ENCODE peak calls at places on chromosomes 3 and 15, in seven cellular contexts. One of them, this sample, is unnamed.

GRCh38 chr3:123792473-123793201 is 91.5 kb downstream of the MYLK start:
- DNase-seq in gastrocnemius medialis: no peak
- DNase-seq in colonic mucosa: no peak
- DNase-seq in fibroblast of lung: peak; percentile 69
- DNase-seq in fibroblast of mammary gland: peak; percentile 35
- DNase-seq in coronary artery: no peak
- DNase-seq in heart left ventricle: no peak
- DNase-seq in this sample: no peak

GRCh38 chr15:55253580-55253979 is 36.0 kb downstream of the RAB27A start:
- DNase-seq in gastrocnemius medialis: no peak
- DNase-seq in colonic mucosa: no peak
- DNase-seq in fibroblast of lung: peak; percentile 81
- DNase-seq in fibroblast of mammary gland: peak; percentile 83
- DNase-seq in coronary artery: no peak
- DNase-seq in heart left ventricle: no peak
- DNase-seq in this sample: no peak

GRCh38 chr3:81242871-81243270 is 518.6 kb downstream of the GBE1 start:
- DNase-seq in gastrocnemius medialis: no peak
- DNase-seq in colonic mucosa: no peak
- DNase-seq in fibroblast of lung: peak; percentile 24
- DNase-seq in fibroblast of mammary gland: peak; percentile 32
- DNase-seq in coronary artery: no peak
- DNase-seq in heart left ventricle: no peak
- DNase-seq in this sample: no peak

GRCh38 chr3:15637131-15637951 is 35.8 kb downstream of the BTD start:
- DNase-seq in gastrocnemius medialis: peak; percentile 80
- DNase-seq in colonic mucosa: no peak
- DNase-seq in fibroblast of lung: peak; percentile 51
- DNase-seq in fibroblast of mammary gland: no peak
- DNase-seq in coronary artery: no peak
- DNase-seq in heart left ventricle: no peak
- DNase-seq in this sample: no peak

GRCh38 chr15:78325092-78325843 is 14.9 kb upstream of the CRABP1 start:
- DNase-seq in gastrocnemius medialis: no peak
- DNase-seq in colonic mucosa: no peak
- DNase-seq in fibroblast of lung: peak; percentile 66
- DNase-seq in fibroblast of mammary gland: no peak
- DNase-seq in coronary artery: no peak
- DNase-seq in heart left ventricle: no peak
- DNase-seq in this sample: no peak

GRCh38 chr15:89496155-89497098 is at the start of gene RHCG:
- DNase-seq in gastrocnemius medialis: no peak
- DNase-seq in colonic mucosa: no peak
- DNase-seq in fibroblast of lung: peak; percentile 36
- DNase-seq in fibroblast of mammary gland: peak; percentile 51
- DNase-seq in coronary artery: peak; percentile 58
- DNase-seq in heart left ventricle: no peak
- DNase-seq in this sample: no peak

GRCh38 chr3:172044833-172045585 is 5.6 kb downstream of the FNDC3B start:
- DNase-seq in gastrocnemius medialis: no peak
- DNase-seq in colonic mucosa: no peak
- DNase-seq in fibroblast of lung: no peak
- DNase-seq in fibroblast of mammary gland: no peak
- DNase-seq in coronary artery: no peak
- DNase-seq in heart left ventricle: no peak
- DNase-seq in this sample: no peak

GRCh38 chr15:55856506-55856905 is 113.6 kb upstream of the PRTG start:
- DNase-seq in gastrocnemius medialis: no peak
- DNase-seq in colonic mucosa: no peak
- DNase-seq in fibroblast of lung: no peak
- DNase-seq in fibroblast of mammary gland: peak; percentile 39
- DNase-seq in coronary artery: no peak
- DNase-seq in heart left ventricle: no peak
- DNase-seq in this sample: no peak

GRCh38 chr3:49713336-49714105 is 6.0 kb downstream of the AMIGO3 start:
- DNase-seq in gastrocnemius medialis: peak; percentile 13
- DNase-seq in colonic mucosa: no peak
- DNase-seq in fibroblast of lung: no peak
- DNase-seq in fibroblast of mammary gland: no peak
- DNase-seq in coronary artery: no peak
- DNase-seq in heart left ventricle: peak; percentile 55
- DNase-seq in this sample: no peak

GRCh38 chr3:112979244-112979832 is 4.4 kb upstream of the CD200R1 start:
- DNase-seq in gastrocnemius medialis: no peak
- DNase-seq in colonic mucosa: no peak
- DNase-seq in fibroblast of lung: peak; percentile 18
- DNase-seq in fibroblast of mammary gland: peak; percentile 49
- DNase-seq in coronary artery: no peak
- DNase-seq in heart left ventricle: no peak
- DNase-seq in this sample: peak; percentile 9

GRCh38 chr3:186786810-186787375 is 3.5 kb downstream of the EIF4A2 start:
- DNase-seq in gastrocnemius medialis: no peak
- DNase-seq in colonic mucosa: no peak
- DNase-seq in fibroblast of lung: no peak
- DNase-seq in fibroblast of mammary gland: no peak
- DNase-seq in coronary artery: no peak
- DNase-seq in heart left ventricle: no peak
- DNase-seq in this sample: no peak
- H3K4me3 ChIP-seq in gastrocnemius medialis: no peak overlapping the region
- H3K4me3 ChIP-seq in colonic mucosa: peak overlapping the region; percentile 77
- H3K4me3 ChIP-seq in fibroblast of lung: peak overlapping the region; percentile 97
- H3K4me3 ChIP-seq in fibroblast of mammary gland: peak overlapping the region; percentile 100
- H3K4me3 ChIP-seq in coronary artery: peak overlapping the region; percentile 96
- H3K4me3 ChIP-seq in heart left ventricle: peak overlapping the region; percentile 93
- H3K4me3 ChIP-seq in this sample: peak overlapping the region; percentile 91

GRCh38 chr3:196159952-196160804 is 51.0 kb downstream of the ZDHHC19 start:
- DNase-seq in gastrocnemius medialis: no peak
- DNase-seq in colonic mucosa: peak; percentile 69
- DNase-seq in fibroblast of lung: peak; percentile 91
- DNase-seq in fibroblast of mammary gland: peak; percentile 83
- DNase-seq in coronary artery: no peak
- DNase-seq in heart left ventricle: no peak
- DNase-seq in this sample: no peak
- TF ChIP-seq CTCF in gastrocnemius medialis: no peak
- TF ChIP-seq CTCF in colonic mucosa: no peak
- TF ChIP-seq CTCF in fibroblast of lung: no peak
- TF ChIP-seq CTCF in fibroblast of mammary gland: no peak
- TF ChIP-seq CTCF in coronary artery: no peak
- TF ChIP-seq CTCF in heart left ventricle: no peak
- TF ChIP-seq CTCF in this sample: no peak

DNA sequence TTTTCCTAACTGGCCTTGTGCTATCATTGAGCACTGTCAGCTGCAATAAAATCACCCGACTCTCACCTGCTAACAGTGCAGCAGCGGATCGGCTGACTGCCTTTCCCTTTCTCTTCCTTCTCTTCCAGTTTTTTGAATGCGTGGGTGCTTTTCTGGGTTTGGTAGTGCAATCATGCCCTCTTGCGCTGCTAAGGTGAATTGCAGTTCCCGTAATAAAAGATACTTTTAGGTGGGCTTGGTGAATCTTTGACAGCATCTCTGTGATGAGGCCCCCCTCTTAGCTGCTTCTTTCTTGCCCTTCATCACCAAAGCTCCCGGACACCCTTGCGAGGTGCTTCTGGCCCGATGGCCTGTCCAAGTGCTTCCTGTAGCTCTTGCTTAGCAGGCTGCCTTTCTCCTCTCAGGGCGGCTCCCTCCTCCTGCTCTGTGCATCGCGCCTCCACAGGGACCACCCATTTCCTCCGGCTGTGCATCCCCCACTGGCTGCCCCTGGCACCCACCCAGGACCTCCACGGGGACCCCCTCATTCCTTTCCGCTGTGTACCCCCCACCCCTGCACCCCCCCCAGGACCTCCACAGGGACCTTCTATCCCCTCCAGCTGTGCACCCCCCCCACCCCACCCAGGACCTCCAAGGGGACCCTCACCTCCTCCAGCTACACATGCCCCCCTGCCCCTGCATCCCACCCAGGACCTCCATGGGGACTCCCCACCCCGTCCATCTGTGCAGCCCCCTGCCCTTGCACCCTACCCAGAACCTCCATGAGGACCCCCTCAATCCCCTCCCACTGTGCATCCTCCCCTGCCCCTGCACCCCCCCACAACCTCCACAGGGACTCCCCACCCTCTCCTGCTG is 50.8 kb upstream of the RPL32 start:
- DNase-seq in gastrocnemius medialis: peak; percentile 56
- DNase-seq in colonic mucosa: peak; percentile 40
- DNase-seq in fibroblast of lung: peak; percentile 52
- DNase-seq in fibroblast of mammary gland: peak; percentile 71
- DNase-seq in coronary artery: no peak
- DNase-seq in heart left ventricle: no peak
- DNase-seq in this sample: peak; percentile 39
- H3K4me3 ChIP-seq in gastrocnemius medialis: no peak overlapping the region
- H3K4me3 ChIP-seq in colonic mucosa: peak overlapping the region; percentile 15
- H3K4me3 ChIP-seq in fibroblast of lung: no peak overlapping the region
- H3K4me3 ChIP-seq in fibroblast of mammary gland: no peak overlapping the region
- H3K4me3 ChIP-seq in coronary artery: peak overlapping the region; percentile 63
- H3K4me3 ChIP-seq in heart left ventricle: peak overlapping the region; percentile 2
- H3K4me3 ChIP-seq in this sample: no peak overlapping the region

DNA sequence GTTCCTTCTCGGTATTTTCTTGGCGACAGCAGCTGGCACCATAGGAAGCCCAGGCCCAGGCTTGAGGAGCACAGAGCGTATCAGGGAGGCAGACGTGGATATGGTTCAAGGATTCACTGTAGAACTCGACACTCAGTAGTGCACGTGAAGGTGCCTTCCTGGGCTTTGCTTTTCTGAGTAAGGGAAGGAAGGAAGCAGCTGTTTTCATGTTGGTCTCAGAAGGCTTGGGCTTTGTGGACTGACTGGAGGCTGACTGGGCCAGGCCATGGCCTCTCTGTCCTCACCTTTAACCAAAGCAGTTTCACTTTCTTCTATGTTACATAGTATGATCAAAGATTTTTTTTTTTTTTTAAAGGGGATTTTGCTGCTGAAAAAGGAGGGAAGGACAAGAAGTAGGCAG is 6.9 kb upstream of the GHRL start:
- DNase-seq in gastrocnemius medialis: no peak
- DNase-seq in colonic mucosa: no peak
- DNase-seq in fibroblast of lung: no peak
- DNase-seq in fibroblast of mammary gland: peak; percentile 40
- DNase-seq in coronary artery: no peak
- DNase-seq in heart left ventricle: no peak
- DNase-seq in this sample: no peak
- TF ChIP-seq CTCF in gastrocnemius medialis: no peak
- TF ChIP-seq CTCF in colonic mucosa: no peak
- TF ChIP-seq CTCF in fibroblast of lung: no peak
- TF ChIP-seq CTCF in fibroblast of mammary gland: no peak
- TF ChIP-seq CTCF in coronary artery: no peak
- TF ChIP-seq CTCF in heart left ventricle: no peak
- TF ChIP-seq CTCF in this sample: no peak

DNA sequence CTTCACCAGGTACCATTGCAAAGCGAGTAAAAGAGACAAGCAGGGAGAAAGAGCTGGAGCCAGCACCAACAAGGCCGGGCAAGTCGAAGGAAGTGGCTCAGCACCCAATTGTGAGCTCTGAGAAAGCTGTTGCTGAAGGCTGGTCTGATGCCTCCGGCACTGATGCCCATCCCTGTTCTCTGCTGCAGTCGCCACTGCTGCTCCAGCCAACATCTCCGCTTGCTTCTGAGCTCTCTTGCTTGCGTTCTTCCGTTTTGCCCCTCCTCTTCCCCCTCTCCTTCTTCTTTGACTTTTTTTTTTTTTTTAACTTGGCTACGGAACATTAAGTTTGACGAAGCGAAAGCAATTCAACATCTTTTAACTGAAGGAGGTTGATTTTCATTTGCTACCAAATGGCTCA is 442.9 kb downstream of the MCTP2 start:
- DNase-seq in gastrocnemius medialis: no peak
- DNase-seq in colonic mucosa: no peak
- DNase-seq in fibroblast of lung: peak; percentile 58
- DNase-seq in fibroblast of mammary gland: peak; percentile 1
- DNase-seq in coronary artery: no peak
- DNase-seq in heart left ventricle: no peak
- DNase-seq in this sample: no peak
- H3K4me3 ChIP-seq in gastrocnemius medialis: no peak overlapping the region
- H3K4me3 ChIP-seq in colonic mucosa: no peak overlapping the region
- H3K4me3 ChIP-seq in fibroblast of lung: no peak overlapping the region
- H3K4me3 ChIP-seq in fibroblast of mammary gland: no peak overlapping the region
- H3K4me3 ChIP-seq in coronary artery: peak overlapping the region; percentile 31
- H3K4me3 ChIP-seq in heart left ventricle: no peak overlapping the region
- H3K4me3 ChIP-seq in this sample: no peak overlapping the region

DNA sequence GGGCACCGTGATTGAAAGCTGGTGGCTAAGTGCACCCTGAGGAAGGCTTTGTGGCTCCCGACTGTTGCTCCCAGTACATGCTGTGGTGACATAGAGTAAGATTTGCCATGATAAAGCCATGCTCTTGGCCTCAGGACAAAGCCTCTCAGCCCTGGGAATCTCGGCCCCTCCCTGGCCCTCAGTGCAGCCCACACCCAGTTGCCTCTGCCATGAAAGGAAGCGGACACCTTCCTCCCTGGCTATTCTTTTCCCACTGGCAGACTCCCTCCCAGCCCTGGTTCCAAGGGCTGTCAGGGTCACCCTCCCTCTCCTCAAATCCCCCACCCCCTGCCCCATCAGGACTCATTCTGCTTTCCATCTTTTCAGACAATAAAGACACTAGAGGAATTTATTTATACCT is 119.8 kb upstream of the NEO1 start:
- DNase-seq in gastrocnemius medialis: no peak
- DNase-seq in colonic mucosa: no peak
- DNase-seq in fibroblast of lung: no peak
- DNase-seq in fibroblast of mammary gland: no peak
- DNase-seq in coronary artery: no peak
- DNase-seq in heart left ventricle: no peak
- DNase-seq in this sample: no peak
- TF ChIP-seq CTCF in gastrocnemius medialis: no peak
- TF ChIP-seq CTCF in colonic mucosa: no peak
- TF ChIP-seq CTCF in fibroblast of lung: no peak
- TF ChIP-seq CTCF in fibroblast of mammary gland: no peak
- TF ChIP-seq CTCF in coronary artery: no peak
- TF ChIP-seq CTCF in heart left ventricle: no peak
- TF ChIP-seq CTCF in this sample: no peak

This sample was measured in HFF-Myc.